ENCODE peak calls at places on chromosomes 11 and 22, in eight cellular contexts. O is SK-N-SH, J is spleen, H is HepG2, Q is K562, C is GM23338, A is esophagus muscularis mucosa, R is breast epithelium. W is an unnamed sample.
A peak's percentile ranks its signal among the peaks of the same experiment; 100 is the strongest.

GRCh38 chr11:80733776-80734175 is 1292.9 kb upstream of the TENM4 start:
- DNase-seq in O (no peak), J (no peak), H (no peak), Q (no peak), C (no peak), A (no peak), R (no peak), W (no peak)

GRCh38 chr11:17443000-17443399 is 33.6 kb downstream of the ABCC8 start:
- DNase-seq in O (no peak), J (no peak), H (no peak), Q (no peak), C (no peak), A (no peak), R (no peak), W (no peak)

GRCh38 chr11:115578275-115578674 is 74.1 kb upstream of the CADM1 start:
- DNase-seq in O (no peak), J (no peak), H (no peak), Q (no peak), C (no peak), A (no peak), R (no peak), W (no peak)

GRCh38 chr11:1918436-1919315 is 827 bp upstream of the TNNT3 start:
- DNase-seq in O (peak; percentile 38), J (peak; percentile 75), H (no peak), Q (no peak), C (no peak), A (no peak), R (no peak), W (no peak)

GRCh38 chr11:85685820-85686459 is at the start of gene CCDC89:
- DNase-seq in O (peak; percentile 79), J (peak; percentile 64), H (peak; percentile 68), Q (peak; percentile 18), C (peak; percentile 46), A (peak; percentile 94), R (no peak), W (no peak)

GRCh38 chr11:11588890-11589289 is 32.9 kb downstream of the GALNT18 start:
- DNase-seq in O (no peak), J (no peak), H (no peak), Q (no peak), C (no peak), A (peak; percentile 80), R (no peak), W (no peak)

GRCh38 chr11:12175694-12176241 is 65.4 kb downstream of the MICAL2 start:
- DNase-seq in O (no peak), J (no peak), H (no peak), Q (no peak), C (no peak), A (no peak), R (no peak), W (peak; percentile 58)

GRCh38 chr11:2587976-2588748 is 111.6 kb downstream of the KCNQ1OT1 start:
- DNase-seq in O (peak; percentile 49), J (peak; percentile 55), H (no peak), Q (peak; percentile 3), C (no peak), A (peak; percentile 68), R (peak; percentile 45), W (no peak)

GRCh38 chr22:26711205-26711958 is 54.0 kb downstream of the MIAT start:
- DNase-seq in O (no peak), J (peak; percentile 75), H (no peak), Q (no peak), C (no peak), A (no peak), R (no peak), W (peak; percentile 89)

GRCh38 chr11:100687032-100687629 is at the start of gene ARHGAP42:
- DNase-seq in O (peak; percentile 42), J (peak; percentile 91), H (peak; percentile 16), Q (peak; percentile 53), C (peak; percentile 92), A (no peak), R (peak; percentile 68), W (peak; percentile 61)

GRCh38 chr11:103055174-103055890 is 36.6 kb downstream of the DCUN1D5 start:
- DNase-seq in O (peak; percentile 12), J (no peak), H (peak; percentile 32), Q (peak; percentile 10), C (peak; percentile 62), A (no peak), R (no peak), W (peak; percentile 54)

GRCh38 chr11:74559110-74559933 is 33.1 kb upstream of the POLD3 start:
- DNase-seq in O (no peak), J (no peak), H (peak; percentile 81), Q (no peak), C (no peak), A (no peak), R (no peak), W (peak; percentile 93)
- H3K27ac ChIP-seq in O (no peak overlapping the region), J (no peak overlapping the region), H (peak overlapping the region; percentile 50), Q (no peak overlapping the region), C (no peak overlapping the region), A (no peak overlapping the region), R (no peak overlapping the region), W (peak overlapping the region; percentile 18)

DNA sequence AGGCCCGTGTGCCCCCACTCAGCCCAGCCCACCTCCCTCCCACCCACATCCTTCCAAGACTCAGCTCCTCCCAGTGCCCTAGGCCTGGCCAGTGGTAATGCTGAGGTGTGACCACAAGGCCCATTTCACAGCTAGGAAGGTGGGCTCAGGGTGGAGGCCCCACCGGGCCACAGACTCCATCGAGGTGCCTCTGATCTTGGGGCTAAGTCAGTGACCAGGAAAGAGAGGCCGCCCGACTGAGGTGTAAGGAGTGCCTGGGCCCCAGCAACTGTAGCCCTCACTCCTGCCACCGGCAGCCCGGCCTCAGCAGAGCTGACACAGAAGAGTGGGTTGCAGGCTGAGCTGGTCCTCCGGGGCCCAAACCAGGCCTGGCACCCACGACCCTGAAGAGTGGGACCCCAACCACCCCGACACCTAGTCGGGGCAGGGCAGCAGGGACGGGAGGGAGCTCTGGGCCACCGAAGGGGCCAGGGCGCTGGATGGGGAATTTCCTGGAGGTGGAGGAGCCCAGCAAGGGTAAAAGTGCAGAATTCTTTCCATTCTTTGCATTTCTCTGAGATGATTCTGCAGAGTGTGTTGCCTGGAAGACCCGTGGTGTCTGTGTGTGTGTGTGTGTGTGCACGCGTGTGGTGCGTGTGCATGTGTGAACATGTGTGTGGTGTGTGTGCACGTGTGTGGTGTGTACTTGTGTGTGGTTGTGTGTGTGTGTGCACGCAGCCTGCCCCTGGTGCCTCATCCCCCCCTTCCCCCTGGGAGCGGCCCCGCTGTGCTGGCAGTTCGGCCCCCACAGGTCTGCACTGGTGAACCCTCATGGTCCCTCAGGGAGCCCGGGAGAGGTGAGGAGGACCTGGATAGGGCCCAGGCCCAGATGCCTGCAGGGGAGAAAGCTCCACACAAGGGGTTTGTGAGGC is 8.3 kb upstream of the PIM3 start:
- DNase-seq in O (no peak), J (no peak), H (peak; percentile 81), Q (no peak), C (no peak), A (no peak), R (no peak), W (peak; percentile 39)
- TF ChIP-seq POLR2AphosphoS5 in O (no peak), J (no peak), H (peak; percentile 11), Q (no peak), C (no peak), A (no peak), R (no peak), W (peak; percentile 23)

GRCh38 chr11:105621985-105622384 is 12.1 kb downstream of the GRIA4 start:
- DNase-seq in O (no peak), J (no peak), H (no peak), Q (no peak), C (no peak), A (no peak), R (no peak), W (no peak)
- H3K27ac ChIP-seq in O (no peak overlapping the region), J (no peak overlapping the region), H (no peak overlapping the region), Q (no peak overlapping the region), C (no peak overlapping the region), A (no peak overlapping the region), R (no peak overlapping the region), W (no peak overlapping the region)

GRCh38 chr11:47565340-47566165 is at the start of gene PTPMT1:
- DNase-seq in O (peak; percentile 94), J (peak; percentile 94), H (peak; percentile 68), Q (peak; percentile 85), C (peak; percentile 87), A (no peak), R (peak; percentile 64), W (peak; percentile 63)
- TF ChIP-seq POLR2AphosphoS5 in O (peak; percentile 50), J (peak; percentile 76), H (peak; percentile 46), Q (peak; percentile 73), C (peak; percentile 57), A (peak; percentile 35), R (no peak), W (peak; percentile 94)

DNA sequence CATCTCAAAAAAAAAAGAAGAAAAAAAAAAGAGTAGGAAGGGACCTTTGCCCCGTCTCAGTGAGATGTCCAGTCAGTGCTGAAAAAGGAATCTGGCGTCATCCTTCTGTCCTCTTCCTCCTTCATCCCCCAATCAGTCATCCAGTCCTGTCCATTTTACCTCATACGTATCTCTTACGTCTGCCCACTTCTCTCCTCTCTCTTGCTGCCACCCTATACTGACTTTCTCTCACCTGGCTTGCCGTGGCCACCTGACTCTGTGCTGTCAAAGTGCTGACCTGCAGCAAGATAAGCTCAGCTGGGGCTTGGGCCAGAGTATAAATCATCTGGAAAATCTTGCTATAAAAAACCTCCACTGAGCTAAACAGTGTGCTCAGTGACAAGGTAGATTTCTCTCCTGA is 13.6 kb downstream of the SEPTIN3 start:
- DNase-seq in O (no peak), J (no peak), H (no peak), Q (no peak), C (no peak), A (no peak), R (no peak), W (no peak)
- H3K27ac ChIP-seq in O (no peak overlapping the region), J (no peak overlapping the region), H (no peak overlapping the region), Q (no peak overlapping the region), C (no peak overlapping the region), A (no peak overlapping the region), R (peak overlapping the region; percentile 56), W (no peak overlapping the region)